ENCODE peak calls at places on chromosome 16, in ten cellular contexts. One of them, this sample, is unnamed.

GRCh38 chr16:8677481-8677880 is 3.1 kb downstream of the ABAT start:
- DNase-seq in thoracic aorta: no peak
- DNase-seq in OCI-LY7: no peak
- DNase-seq in PC-3: peak
- DNase-seq in GM23248: peak
- DNase-seq in hepatocyte: no peak
- DNase-seq in fibroblast of lung: no peak
- DNase-seq in naive thymus-derived CD4-positive, alpha-beta T cell: no peak
- DNase-seq in substantia nigra: no peak
- DNase-seq in left lung: no peak
- DNase-seq in this sample: no peak

GRCh38 chr16:457732-458400 is 32.4 kb downstream of the RAB11FIP3 start:
- DNase-seq in naive thymus-derived CD4-positive, alpha-beta T cell: no peak
- DNase-seq in fibroblast of lung: no peak
- DNase-seq in substantia nigra: peak
- DNase-seq in GM23248: peak
- DNase-seq in OCI-LY7: no peak
- DNase-seq in PC-3: no peak
- DNase-seq in thoracic aorta: no peak
- DNase-seq in left lung: no peak
- DNase-seq in hepatocyte: peak
- DNase-seq in this sample: peak

GRCh38 chr16:85159226-85159980 is 47.1 kb upstream of the CIBAR2 start:
- DNase-seq in PC-3: no peak
- DNase-seq in OCI-LY7: no peak
- DNase-seq in left lung: no peak
- DNase-seq in hepatocyte: no peak
- DNase-seq in fibroblast of lung: peak
- DNase-seq in naive thymus-derived CD4-positive, alpha-beta T cell: no peak
- DNase-seq in substantia nigra: no peak
- DNase-seq in thoracic aorta: no peak
- DNase-seq in GM23248: peak
- DNase-seq in this sample: no peak

GRCh38 chr16:78742501-78743283 is 643.2 kb downstream of the WWOX start:
- DNase-seq in substantia nigra: no peak
- DNase-seq in fibroblast of lung: peak
- DNase-seq in left lung: peak
- DNase-seq in PC-3: no peak
- DNase-seq in thoracic aorta: no peak
- DNase-seq in OCI-LY7: peak
- DNase-seq in GM23248: no peak
- DNase-seq in naive thymus-derived CD4-positive, alpha-beta T cell: peak
- DNase-seq in hepatocyte: peak
- DNase-seq in this sample: peak

GRCh38 chr16:49216593-49216992 is 65.0 kb downstream of the CBLN1 start:
- DNase-seq in OCI-LY7: no peak
- DNase-seq in substantia nigra: no peak
- DNase-seq in PC-3: no peak
- DNase-seq in hepatocyte: peak
- DNase-seq in fibroblast of lung: no peak
- DNase-seq in naive thymus-derived CD4-positive, alpha-beta T cell: no peak
- DNase-seq in GM23248: no peak
- DNase-seq in left lung: no peak
- DNase-seq in thoracic aorta: no peak
- DNase-seq in this sample: no peak

GRCh38 chr16:27547134-27547533 is 2.6 kb downstream of the GTF3C1 start:
- DNase-seq in GM23248: peak
- DNase-seq in substantia nigra: no peak
- DNase-seq in hepatocyte: peak
- DNase-seq in fibroblast of lung: peak
- DNase-seq in thoracic aorta: no peak
- DNase-seq in PC-3: peak
- DNase-seq in left lung: no peak
- DNase-seq in naive thymus-derived CD4-positive, alpha-beta T cell: no peak
- DNase-seq in OCI-LY7: no peak
- DNase-seq in this sample: peak

GRCh38 chr16:17211797-17212196 is 259.0 kb downstream of the XYLT1 start:
- DNase-seq in GM23248: peak
- DNase-seq in naive thymus-derived CD4-positive, alpha-beta T cell: peak
- DNase-seq in OCI-LY7: peak
- DNase-seq in fibroblast of lung: no peak
- DNase-seq in substantia nigra: no peak
- DNase-seq in thoracic aorta: no peak
- DNase-seq in PC-3: no peak
- DNase-seq in left lung: no peak
- DNase-seq in hepatocyte: no peak
- DNase-seq in this sample: no peak

GRCh38 chr16:28320741-28321140 is 28.4 kb downstream of the SBK1 start:
- DNase-seq in naive thymus-derived CD4-positive, alpha-beta T cell: no peak
- DNase-seq in GM23248: no peak
- DNase-seq in substantia nigra: no peak
- DNase-seq in thoracic aorta: no peak
- DNase-seq in hepatocyte: no peak
- DNase-seq in OCI-LY7: no peak
- DNase-seq in fibroblast of lung: no peak
- DNase-seq in left lung: no peak
- DNase-seq in PC-3: no peak
- DNase-seq in this sample: no peak

GRCh38 chr16:9225527-9226316 is 134.3 kb downstream of the HAPSTR1 start:
- DNase-seq in hepatocyte: peak
- DNase-seq in PC-3: peak
- DNase-seq in thoracic aorta: no peak
- DNase-seq in fibroblast of lung: no peak
- DNase-seq in OCI-LY7: peak
- DNase-seq in naive thymus-derived CD4-positive, alpha-beta T cell: no peak
- DNase-seq in left lung: no peak
- DNase-seq in substantia nigra: peak
- DNase-seq in GM23248: peak
- DNase-seq in this sample: no peak

DNA sequence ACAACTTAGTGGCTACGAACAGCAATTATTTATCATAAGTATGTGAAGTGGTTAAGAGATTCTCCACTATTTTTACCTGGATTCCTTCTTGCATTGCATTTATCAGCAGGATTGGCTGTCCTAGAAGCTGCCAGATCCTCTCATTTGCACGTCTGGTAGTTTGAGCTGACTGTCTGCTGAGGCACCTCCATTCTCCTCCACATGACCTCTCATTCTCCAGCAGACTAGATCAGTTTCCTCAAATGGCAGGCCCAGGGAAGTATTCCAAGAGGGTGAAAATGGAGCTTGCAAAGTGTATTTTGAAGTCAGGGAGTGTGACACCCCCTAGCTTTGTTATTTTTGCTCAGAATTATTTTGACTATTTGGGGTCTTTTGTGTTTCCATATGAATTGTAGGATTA is 870.1 kb downstream of the CDH11 start:
- DNase-seq in hepatocyte: no peak
- DNase-seq in naive thymus-derived CD4-positive, alpha-beta T cell: no peak
- DNase-seq in OCI-LY7: no peak
- DNase-seq in substantia nigra: no peak
- DNase-seq in left lung: no peak
- DNase-seq in PC-3: no peak
- DNase-seq in fibroblast of lung: no peak
- DNase-seq in GM23248: no peak
- DNase-seq in thoracic aorta: no peak
- DNase-seq in this sample: no peak
- H3K27ac ChIP-seq in hepatocyte: no peak
- H3K27ac ChIP-seq in naive thymus-derived CD4-positive, alpha-beta T cell: no peak
- H3K27ac ChIP-seq in OCI-LY7: no peak
- H3K27ac ChIP-seq in substantia nigra: no peak
- H3K27ac ChIP-seq in left lung: no peak
- H3K27ac ChIP-seq in PC-3: no peak
- H3K27ac ChIP-seq in fibroblast of lung: no peak
- H3K27ac ChIP-seq in GM23248: no peak
- H3K27ac ChIP-seq in thoracic aorta: no peak
- H3K27ac ChIP-seq in this sample: no peak

GRCh38 chr16:81467815-81468214 is 23.2 kb downstream of the CMIP start:
- DNase-seq in PC-3: no peak
- DNase-seq in OCI-LY7: no peak
- DNase-seq in thoracic aorta: no peak
- DNase-seq in substantia nigra: no peak
- DNase-seq in GM23248: no peak
- DNase-seq in hepatocyte: no peak
- DNase-seq in left lung: no peak
- DNase-seq in fibroblast of lung: no peak
- DNase-seq in naive thymus-derived CD4-positive, alpha-beta T cell: no peak
- DNase-seq in this sample: no peak

GRCh38 chr16:81470796-81471636 is 26.4 kb downstream of the CMIP start:
- DNase-seq in left lung: no peak
- DNase-seq in thoracic aorta: no peak
- DNase-seq in OCI-LY7: no peak
- DNase-seq in GM23248: no peak
- DNase-seq in fibroblast of lung: no peak
- DNase-seq in substantia nigra: no peak
- DNase-seq in PC-3: no peak
- DNase-seq in hepatocyte: no peak
- DNase-seq in naive thymus-derived CD4-positive, alpha-beta T cell: no peak
- DNase-seq in this sample: no peak

GRCh38 chr16:81469710-81470481 is 25.3 kb downstream of the CMIP start:
- DNase-seq in fibroblast of lung: no peak
- DNase-seq in left lung: no peak
- DNase-seq in OCI-LY7: peak
- DNase-seq in PC-3: no peak
- DNase-seq in thoracic aorta: no peak
- DNase-seq in substantia nigra: no peak
- DNase-seq in naive thymus-derived CD4-positive, alpha-beta T cell: peak
- DNase-seq in GM23248: no peak
- DNase-seq in hepatocyte: no peak
- DNase-seq in this sample: no peak

GRCh38 chr16:81468269-81468902 is 23.8 kb downstream of the CMIP start:
- DNase-seq in OCI-LY7: no peak
- DNase-seq in hepatocyte: no peak
- DNase-seq in fibroblast of lung: no peak
- DNase-seq in naive thymus-derived CD4-positive, alpha-beta T cell: no peak
- DNase-seq in GM23248: no peak
- DNase-seq in thoracic aorta: no peak
- DNase-seq in substantia nigra: no peak
- DNase-seq in left lung: no peak
- DNase-seq in PC-3: no peak
- DNase-seq in this sample: no peak

GRCh38 chr16:81469183-81469677 is 24.6 kb downstream of the CMIP start:
- DNase-seq in OCI-LY7: no peak
- DNase-seq in hepatocyte: no peak
- DNase-seq in left lung: no peak
- DNase-seq in naive thymus-derived CD4-positive, alpha-beta T cell: no peak
- DNase-seq in PC-3: no peak
- DNase-seq in fibroblast of lung: no peak
- DNase-seq in thoracic aorta: no peak
- DNase-seq in substantia nigra: no peak
- DNase-seq in GM23248: no peak
- DNase-seq in this sample: no peak
- H3K27ac ChIP-seq in OCI-LY7: peak
- H3K27ac ChIP-seq in hepatocyte: no peak
- H3K27ac ChIP-seq in left lung: peak
- H3K27ac ChIP-seq in naive thymus-derived CD4-positive, alpha-beta T cell: peak
- H3K27ac ChIP-seq in PC-3: no peak
- H3K27ac ChIP-seq in fibroblast of lung: no peak
- H3K27ac ChIP-seq in thoracic aorta: no peak
- H3K27ac ChIP-seq in substantia nigra: peak
- H3K27ac ChIP-seq in GM23248: no peak
- H3K27ac ChIP-seq in this sample: no peak

GRCh38 chr16:15586716-15587115 is 56.2 kb downstream of the MARF1 start:
- DNase-seq in PC-3: no peak
- DNase-seq in GM23248: no peak
- DNase-seq in fibroblast of lung: no peak
- DNase-seq in substantia nigra: no peak
- DNase-seq in naive thymus-derived CD4-positive, alpha-beta T cell: no peak
- DNase-seq in thoracic aorta: no peak
- DNase-seq in OCI-LY7: no peak
- DNase-seq in left lung: no peak
- DNase-seq in hepatocyte: no peak
- DNase-seq in this sample: no peak

GRCh38 chr16:15597135-15597534 is 45.8 kb downstream of the MARF1 start:
- DNase-seq in fibroblast of lung: no peak
- DNase-seq in thoracic aorta: no peak
- DNase-seq in naive thymus-derived CD4-positive, alpha-beta T cell: no peak
- DNase-seq in left lung: no peak
- DNase-seq in PC-3: no peak
- DNase-seq in substantia nigra: no peak
- DNase-seq in hepatocyte: no peak
- DNase-seq in GM23248: no peak
- DNase-seq in OCI-LY7: no peak
- DNase-seq in this sample: no peak

GRCh38 chr16:15587152-15587825 is 55.7 kb downstream of the MARF1 start:
- DNase-seq in hepatocyte: no peak
- DNase-seq in OCI-LY7: no peak
- DNase-seq in naive thymus-derived CD4-positive, alpha-beta T cell: no peak
- DNase-seq in GM23248: no peak
- DNase-seq in fibroblast of lung: no peak
- DNase-seq in thoracic aorta: no peak
- DNase-seq in substantia nigra: no peak
- DNase-seq in PC-3: no peak
- DNase-seq in left lung: no peak
- DNase-seq in this sample: no peak

GRCh38 chr16:15593235-15593634 is 49.7 kb downstream of the MARF1 start:
- DNase-seq in OCI-LY7: no peak
- DNase-seq in fibroblast of lung: no peak
- DNase-seq in GM23248: no peak
- DNase-seq in hepatocyte: no peak
- DNase-seq in PC-3: no peak
- DNase-seq in thoracic aorta: no peak
- DNase-seq in substantia nigra: no peak
- DNase-seq in naive thymus-derived CD4-positive, alpha-beta T cell: no peak
- DNase-seq in left lung: peak
- DNase-seq in this sample: no peak

GRCh38 chr16:15592324-15592723 is 50.6 kb downstream of the MARF1 start:
- DNase-seq in fibroblast of lung: no peak
- DNase-seq in thoracic aorta: no peak
- DNase-seq in PC-3: no peak
- DNase-seq in hepatocyte: no peak
- DNase-seq in GM23248: no peak
- DNase-seq in substantia nigra: no peak
- DNase-seq in naive thymus-derived CD4-positive, alpha-beta T cell: no peak
- DNase-seq in left lung: no peak
- DNase-seq in OCI-LY7: no peak
- DNase-seq in this sample: no peak
- H3K27ac ChIP-seq in fibroblast of lung: no peak
- H3K27ac ChIP-seq in thoracic aorta: no peak
- H3K27ac ChIP-seq in PC-3: no peak
- H3K27ac ChIP-seq in hepatocyte: no peak
- H3K27ac ChIP-seq in GM23248: no peak
- H3K27ac ChIP-seq in substantia nigra: peak
- H3K27ac ChIP-seq in naive thymus-derived CD4-positive, alpha-beta T cell: peak
- H3K27ac ChIP-seq in left lung: peak
- H3K27ac ChIP-seq in OCI-LY7: no peak
- H3K27ac ChIP-seq in this sample: no peak

DNA sequence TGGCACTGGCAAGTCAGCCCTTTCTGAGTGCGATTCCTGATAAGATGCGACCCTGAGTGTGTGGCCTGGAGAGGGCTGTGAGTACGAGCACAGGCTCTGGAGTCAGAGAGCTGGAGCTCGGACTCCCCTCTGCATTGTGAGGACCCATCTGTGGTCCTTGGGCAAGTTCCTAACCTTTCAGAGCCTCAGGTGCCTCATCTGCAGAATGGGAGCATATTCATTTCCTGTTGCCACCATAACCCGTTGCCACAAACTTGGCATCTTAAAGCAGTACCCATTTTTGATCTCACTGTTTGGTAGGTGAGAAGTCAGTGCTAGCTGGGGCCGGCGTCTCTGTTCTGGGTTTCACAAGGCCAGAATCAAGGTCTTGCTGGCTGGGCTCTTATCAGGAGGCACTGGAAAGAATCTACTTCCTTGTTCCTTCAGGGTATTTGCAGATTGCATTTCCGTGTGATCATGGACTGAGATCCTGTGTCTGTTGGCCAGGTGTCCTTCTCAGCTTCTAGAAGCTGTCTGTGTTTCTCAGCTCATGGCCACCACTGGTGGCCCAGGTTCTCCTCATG is 20.2 kb downstream of the KNOP1 start:
- DNase-seq in hepatocyte: no peak
- DNase-seq in substantia nigra: no peak
- DNase-seq in left lung: no peak
- DNase-seq in OCI-LY7: no peak
- DNase-seq in naive thymus-derived CD4-positive, alpha-beta T cell: no peak
- DNase-seq in fibroblast of lung: no peak
- DNase-seq in GM23248: no peak
- DNase-seq in thoracic aorta: no peak
- DNase-seq in PC-3: no peak
- DNase-seq in this sample: no peak
- H3K27ac ChIP-seq in hepatocyte: peak
- H3K27ac ChIP-seq in substantia nigra: peak
- H3K27ac ChIP-seq in left lung: peak
- H3K27ac ChIP-seq in OCI-LY7: no peak
- H3K27ac ChIP-seq in naive thymus-derived CD4-positive, alpha-beta T cell: peak
- H3K27ac ChIP-seq in fibroblast of lung: no peak
- H3K27ac ChIP-seq in GM23248: no peak
- H3K27ac ChIP-seq in thoracic aorta: no peak
- H3K27ac ChIP-seq in PC-3: no peak
- H3K27ac ChIP-seq in this sample: no peak